ENCODE peak calls at places on chromosome 15, in ten cellular contexts. F is H1, C is HepG2, I is ovary, J is suprapubic skin, L is transverse colon, A is stomach, Y is A549, B is sigmoid colon, T is upper lobe of left lung. U is an unnamed sample.
A peak's percentile ranks its signal among the peaks of the same experiment; 100 is the strongest.

GRCh38 chr15:88476635-88477038 is 9.1 kb downstream of the MRPS11 start:
- DNase-seq in L (no peak), J (no peak), B (no peak), C (peak; percentile 18), F (no peak), I (peak; percentile 35), T (no peak), A (peak; percentile 45), Y (peak; percentile 48), U (peak; percentile 37)

GRCh38 chr15:77527831-77528231 is 104.9 kb downstream of the LINGO1 start:
- DNase-seq in L (no peak), C (no peak), F (no peak), I (no peak), A (no peak), J (peak; percentile 49), Y (no peak), T (no peak), B (peak; percentile 50), U (no peak)

GRCh38 chr15:61364871-61365270 is 135.8 kb upstream of the RORA start:
- DNase-seq in B (no peak), I (no peak), J (no peak), F (peak; percentile 74), Y (no peak), A (no peak), L (no peak), T (peak; percentile 46), C (peak; percentile 18), U (no peak)

GRCh38 chr15:64693134-64693533 is 82.3 kb downstream of the RBPMS2 start:
- DNase-seq in A (peak; percentile 48), F (no peak), T (no peak), L (peak; percentile 43), Y (peak; percentile 57), B (peak; percentile 88), C (peak; percentile 78), I (no peak), J (no peak), U (no peak)

GRCh38 chr15:66830358-66830757 is 128.3 kb downstream of the SMAD6 start:
- DNase-seq in T (no peak), L (no peak), J (peak; percentile 31), C (no peak), A (no peak), F (no peak), I (peak; percentile 6), B (no peak), Y (peak; percentile 32), U (no peak)

GRCh38 chr15:39102431-39102830 is 478.4 kb upstream of the THBS1 start:
- DNase-seq in T (no peak), B (no peak), Y (no peak), J (no peak), C (no peak), F (no peak), L (no peak), A (no peak), I (no peak), U (no peak)

GRCh38 chr15:92636401-92636949 is 19.1 kb downstream of the FAM174B start:
- DNase-seq in J (no peak), F (no peak), Y (no peak), C (no peak), B (no peak), I (no peak), T (no peak), L (no peak), A (peak; percentile 21), U (no peak)

GRCh38 chr15:66622677-66623076 is 56.9 kb upstream of the LCTL start:
- DNase-seq in I (no peak), J (no peak), T (no peak), A (no peak), L (peak; percentile 59), F (no peak), Y (no peak), B (no peak), C (no peak), U (no peak)

GRCh38 chr15:90086868-90087268 is 15.4 kb downstream of the IDH2 start:
- DNase-seq in B (no peak), J (no peak), A (no peak), F (peak; percentile 75), T (no peak), Y (peak; percentile 68), L (peak; percentile 55), C (peak; percentile 44), I (peak; percentile 55), U (no peak)

GRCh38 chr15:77819841-77820728 is 187.4 kb upstream of the LINGO1 start:
- DNase-seq in A (no peak), I (no peak), Y (peak; percentile 70), J (no peak), T (no peak), L (peak; percentile 27), C (peak; percentile 14), F (peak; percentile 80), B (no peak), U (no peak)

GRCh38 chr15:69929905-69930630 is 167.6 kb downstream of the TLE3 start:
- DNase-seq in J (no peak), L (no peak), F (peak; percentile 6), B (no peak), C (no peak), T (no peak), I (no peak), Y (no peak), A (no peak), U (no peak)

GRCh38 chr15:59170295-59170881 is 36.3 kb upstream of the LDHAL6B start:
- DNase-seq in T (no peak), I (no peak), L (peak; percentile 37), B (no peak), F (no peak), C (peak; percentile 16), A (peak; percentile 91), Y (peak; percentile 32), J (peak; percentile 85), U (peak; percentile 24)

GRCh38 chr15:70055601-70056051 is 42.1 kb downstream of the TLE3 start:
- DNase-seq in I (no peak), C (no peak), J (no peak), F (no peak), T (no peak), A (no peak), B (no peak), Y (no peak), L (no peak), U (no peak)

DNA sequence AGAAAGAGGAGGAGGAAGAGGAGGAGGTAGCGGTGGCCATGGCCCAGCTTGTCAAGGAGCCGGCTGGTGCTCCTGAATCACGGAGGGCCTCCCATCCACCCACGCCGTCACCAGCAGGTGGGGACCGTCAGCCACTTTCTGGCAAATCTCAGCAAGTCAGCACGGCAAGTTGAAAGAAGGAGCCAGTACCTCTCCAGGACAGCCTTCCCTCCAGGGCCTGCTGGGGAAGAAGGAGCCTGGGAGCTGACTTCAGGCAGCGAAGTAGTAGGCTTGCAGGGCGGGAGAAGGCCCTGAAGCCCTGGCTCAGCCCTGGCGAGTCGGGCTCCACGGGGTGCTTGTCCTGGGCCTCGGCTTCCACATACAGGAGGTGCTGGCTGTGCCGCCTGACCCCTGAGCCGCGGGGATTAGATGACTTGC is 99.2 kb upstream of the TRPM1 start:
- DNase-seq in F (peak; percentile 76), L (peak; percentile 72), I (peak; percentile 76), A (peak; percentile 85), J (no peak), B (peak; percentile 85), C (peak; percentile 46), Y (peak; percentile 75), T (peak; percentile 69), U (peak; percentile 57)
- TF ChIP-seq EP300 in F (no peak), L (no peak), I (no peak), A (no peak), J (no peak), B (no peak), C (no peak), Y (no peak), T (no peak), U (no peak)

GRCh38 chr15:83978588-83978987 is 257.0 kb upstream of the GOLGA6L4 start:
- DNase-seq in I (no peak), A (no peak), C (no peak), L (no peak), J (no peak), B (no peak), F (no peak), Y (no peak), T (no peak), U (no peak)
- H3K4me3 ChIP-seq in I (no peak overlapping the region), A (no peak overlapping the region), C (no peak overlapping the region), L (no peak overlapping the region), J (no peak overlapping the region), B (no peak overlapping the region), F (no peak overlapping the region), Y (no peak overlapping the region), T (no peak overlapping the region), U (no peak overlapping the region)

GRCh38 chr15:75358771-75359536 is 9.5 kb downstream of the MAN2C1 start:
- DNase-seq in C (no peak), A (no peak), I (no peak), Y (no peak), F (no peak), B (no peak), J (no peak), T (no peak), L (no peak), U (no peak)

GRCh38 chr15:75356006-75356405 is 9.2 kb downstream of the NEIL1 start:
- DNase-seq in I (peak; percentile 19), F (no peak), A (no peak), C (no peak), J (peak; percentile 59), Y (no peak), T (peak; percentile 72), L (no peak), B (no peak), U (no peak)

GRCh38 chr15:75359537-75360250 is 8.7 kb downstream of the MAN2C1 start:
- DNase-seq in B (no peak), A (no peak), T (no peak), L (no peak), F (no peak), Y (no peak), I (no peak), C (no peak), J (no peak), U (no peak)

GRCh38 chr15:75356539-75356938 is 9.7 kb downstream of the NEIL1 start:
- DNase-seq in B (no peak), I (peak; percentile 19), L (no peak), T (no peak), F (no peak), Y (no peak), A (no peak), J (no peak), C (no peak), U (no peak)

DNA sequence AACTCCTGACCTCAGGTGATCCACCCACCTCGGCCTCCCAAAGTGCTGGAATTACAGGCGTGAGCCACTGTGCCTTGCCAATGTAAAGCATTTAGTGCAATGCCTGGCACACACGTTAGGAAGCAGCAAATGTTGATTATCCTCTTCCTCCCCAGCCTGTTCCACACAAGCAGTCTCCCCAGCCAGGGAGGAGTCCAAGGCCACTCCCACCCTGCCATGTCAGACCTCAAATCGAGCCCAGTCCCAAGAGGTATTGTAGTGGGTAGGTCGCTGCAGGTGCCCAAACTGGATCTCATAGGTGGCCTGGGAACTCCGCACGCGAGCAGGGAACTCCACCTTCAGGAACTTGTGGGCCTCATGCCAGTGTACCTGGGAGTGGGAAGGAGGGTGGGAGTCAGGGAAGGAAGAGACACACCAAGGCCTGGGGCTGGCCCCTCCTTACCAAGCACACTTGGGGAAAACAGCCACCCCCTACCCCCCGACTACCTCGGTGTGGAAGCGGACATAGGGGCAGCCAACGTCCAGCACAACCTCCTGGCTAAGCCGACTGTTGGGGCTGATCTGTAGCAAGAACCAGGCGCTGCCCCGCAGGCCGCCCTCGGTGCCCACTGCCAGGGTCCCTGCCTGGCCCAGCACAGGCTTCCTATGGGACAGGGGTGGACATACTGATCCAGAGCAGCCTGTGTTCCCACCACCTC is 10.3 kb downstream of the MAN2C1 start:
- DNase-seq in L (no peak), J (no peak), F (no peak), A (no peak), Y (no peak), T (no peak), I (peak; percentile 17), C (no peak), B (no peak), U (no peak)
- TF ChIP-seq POLR2A in L (no peak), J (no peak), F (no peak), A (no peak), Y (no peak), T (no peak), I (no peak), C (no peak), B (no peak), U (no peak)

GRCh38 chr15:41486286-41486685 is 7.4 kb upstream of the ITPKA start:
- DNase-seq in B (no peak), Y (no peak), J (no peak), I (no peak), T (peak; percentile 81), A (no peak), L (no peak), C (no peak), F (no peak), U (no peak)
- TF ChIP-seq EP300 in B (no peak), Y (no peak), J (no peak), I (no peak), T (no peak), A (no peak), L (no peak), C (no peak), F (no peak), U (no peak)